ENCODE peak calls at places on chromosomes 5 and 9, in seven cellular contexts. J is GM04503, X is fibroblast of lung, M is fibroblast of the aortic adventitia, G is NCI-H2081, H is T-helper 1 cell, Y is hepatic stellate cell. N is an unnamed sample.

GRCh38 chr5:13567819-13568218 is 376.7 kb downstream of the DNAH5 start:
- DNase-seq in G (no peak), X (peak; percentile 86), Y (peak; percentile 8), H (no peak), J (peak; percentile 67), M (peak; percentile 60), N (no peak)

GRCh38 chr5:55994502-55994997 is at the start of gene IL6ST:
- DNase-seq in J (no peak), H (no peak), G (no peak), M (peak; percentile 90), Y (peak; percentile 60), X (peak; percentile 75), N (no peak)

GRCh38 chr9:131690950-131691573 is 48.8 kb downstream of the RAPGEF1 start:
- DNase-seq in Y (no peak), H (no peak), J (no peak), M (no peak), G (no peak), X (no peak), N (no peak)

GRCh38 chr5:134124289-134125194 is 10.1 kb downstream of the TCF7 start:
- DNase-seq in G (no peak), M (peak; percentile 83), X (peak; percentile 79), Y (peak; percentile 77), J (peak; percentile 65), H (peak; percentile 55), N (peak; percentile 27)

GRCh38 chr5:59873113-59873512 is 20.4 kb downstream of the PDE4D start:
- DNase-seq in Y (peak; percentile 20), M (peak; percentile 33), J (peak; percentile 82), G (no peak), H (no peak), X (peak; percentile 81), N (no peak)

GRCh38 chr5:149114403-149115312 is 26.6 kb upstream of the ABLIM3 start:
- DNase-seq in X (peak; percentile 65), M (peak; percentile 91), Y (peak; percentile 46), J (peak; percentile 53), H (peak; percentile 11), G (peak; percentile 38), N (peak; percentile 74)

GRCh38 chr5:135569755-135570452 is 8.9 kb downstream of the CXCL14 start:
- DNase-seq in X (peak; percentile 34), M (peak; percentile 33), H (no peak), G (peak; percentile 45), Y (peak; percentile 40), J (no peak), N (peak; percentile 64)

GRCh38 chr5:131491749-131492148 is 143.3 kb downstream of the RAPGEF6 start:
- DNase-seq in G (no peak), Y (no peak), H (no peak), J (peak; percentile 11), X (peak; percentile 31), M (peak; percentile 49), N (no peak)

GRCh38 chr9:72356019-72356653 is 8.9 kb downstream of the ZFAND5 start:
- DNase-seq in Y (no peak), X (no peak), H (no peak), M (peak; percentile 52), J (no peak), G (no peak), N (no peak)

GRCh38 chr9:92640398-92641091 is 29.4 kb downstream of the IPPK start:
- DNase-seq in Y (no peak), X (no peak), H (no peak), G (no peak), M (no peak), J (no peak), N (no peak)

GRCh38 chr9:105070176-105070575 is 142.2 kb upstream of the ABCA1 start:
- DNase-seq in X (peak; percentile 62), J (no peak), G (no peak), Y (no peak), M (peak; percentile 31), H (no peak), N (no peak)

GRCh38 chr9:35516481-35516880 is 26.6 kb downstream of the RUSC2 start:
- DNase-seq in G (no peak), M (peak; percentile 74), H (no peak), Y (peak; percentile 50), X (peak; percentile 92), J (peak; percentile 55), N (no peak)

GRCh38 chr9:2125909-2126308 is 110.8 kb downstream of the SMARCA2 start:
- DNase-seq in H (no peak), J (no peak), G (no peak), Y (no peak), M (no peak), X (no peak), N (peak; percentile 21)

N was measured in NB4.